ENCODE peak calls at places on chromosome 7, in six cellular contexts. R is thoracic aorta; Q is foreskin keratinocyte; S is Right ventricle myocardium inferior; B is activated T-cell treated with anti-CD3 and anti-CD28 coated beads, Interleukin-2, amount 50 U/mL, for 72 hours; L is activated CD4-positive, CD25-positive, alpha-beta regulatory T cell treated with anti-CD3 and anti-CD28 coated beads, Interleukin-2, amount 50 U/mL, for 24 hours. D is an unnamed sample.

GRCh38 chr7:46100521-46100920 is 179.4 kb upstream of the IGFBP3 start:
- ATAC-seq in R (no peak), Q (no peak), S (no peak), B (no peak), L (no peak), D (no peak)

GRCh38 chr7:1576521-1577253 is 6.9 kb upstream of the PSMG3 start:
- ATAC-seq in R (no peak), Q (no peak), S (no peak), B (no peak), L (no peak), D (no peak)

GRCh38 chr7:48837266-48837665 is 87.1 kb upstream of the CDC14C start:
- ATAC-seq in R (no peak), Q (no peak), S (peak; percentile 34), B (no peak), L (no peak), D (no peak)

GRCh38 chr7:145030754-145031153 is 194.9 kb upstream of the TPK1 start:
- ATAC-seq in R (no peak), Q (no peak), S (no peak), B (no peak), L (no peak), D (no peak)

GRCh38 chr7:50446542-50446960 is 3.6 kb downstream of the FIGNL1 start:
- ATAC-seq in R (no peak), Q (peak; percentile 96), S (no peak), B (peak; percentile 43), L (no peak), D (peak; percentile 97)

GRCh38 chr7:101702362-101702850 is 73.3 kb upstream of the MYL10 start:
- ATAC-seq in R (no peak), Q (peak; percentile 59), S (no peak), B (no peak), L (no peak), D (peak; percentile 79)

GRCh38 chr7:106246941-106247826 is 37.6 kb downstream of the NAMPT start:
- ATAC-seq in R (no peak), Q (no peak), S (no peak), B (peak; percentile 26), L (no peak), D (peak; percentile 30)

GRCh38 chr7:101882595-101883564 is 65.5 kb downstream of the CUX1 start:
- ATAC-seq in R (peak; percentile 97), Q (peak; percentile 92), S (peak; percentile 95), B (no peak), L (no peak), D (peak; percentile 94)

GRCh38 chr7:130803127-130803526 is 69.1 kb upstream of the KLF14 start:
- ATAC-seq in R (no peak), Q (no peak), S (no peak), B (no peak), L (no peak), D (no peak)

GRCh38 chr7:134528749-134529148 is 1.4 kb downstream of the AKR1B10 start:
- ATAC-seq in R (no peak), Q (no peak), S (no peak), B (no peak), L (no peak), D (no peak)

GRCh38 chr7:140350056-140350455 is 48.3 kb downstream of the SLC37A3 start:
- ATAC-seq in R (no peak), Q (no peak), S (no peak), B (no peak), L (no peak), D (no peak)

GRCh38 chr7:116025098-116025809 is 5.3 kb downstream of the TFEC start:
- ATAC-seq in R (no peak), Q (peak; percentile 38), S (peak; percentile 20), B (no peak), L (no peak), D (no peak)

GRCh38 chr7:96837583-96837982 is 127.9 kb upstream of the SEM1 start:
- ATAC-seq in R (no peak), Q (no peak), S (no peak), B (peak; percentile 96), L (peak; percentile 92), D (no peak)

GRCh38 chr7:1934017-1934416 is 263.9 kb downstream of the ELFN1 start:
- ATAC-seq in R (no peak), Q (no peak), S (no peak), B (no peak), L (no peak), D (no peak)

GRCh38 chr7:142298009-142298408 is 40.2 kb upstream of the PRSS58 start:
- ATAC-seq in R (no peak), Q (peak; percentile 74), S (no peak), B (no peak), L (no peak), D (no peak)